ENCODE peak calls at places on chromosomes 7 and 10, in nine cellular contexts. G is NB4, V is body of pancreas, I is HepG2, U is IMR-90, W is endothelial cell of umbilical vein, M is A549, B is gastrocnemius medialis, R is transverse colon. Y is an unnamed sample.

GRCh38 chr7:101625076-101625914 is 3.8 kb downstream of the MYL10 start:
- DNase-seq in B (no peak), G (no peak), M (no peak), V (no peak), U (peak; percentile 29), I (no peak), R (no peak), W (no peak), Y (no peak)

GRCh38 chr10:30742471-30742870 is 112.9 kb upstream of the LYZL2 start:
- DNase-seq in G (peak; percentile 33), M (no peak), U (no peak), W (no peak), V (no peak), R (no peak), I (no peak), B (no peak), Y (no peak)

GRCh38 chr10:106938448-106939014 is 226.0 kb downstream of the SORCS1 start:
- DNase-seq in R (no peak), G (no peak), U (no peak), V (peak; percentile 29), W (no peak), M (no peak), B (no peak), I (no peak), Y (no peak)

GRCh38 chr10:63008491-63008890 is 124.6 kb upstream of the NRBF2 start:
- DNase-seq in U (no peak), W (no peak), R (no peak), M (no peak), V (no peak), I (no peak), G (peak; percentile 9), B (no peak), Y (no peak)

GRCh38 chr10:112471878-112472487 is 25.0 kb downstream of the VTI1A start:
- DNase-seq in R (no peak), W (peak; percentile 66), I (peak; percentile 52), M (peak; percentile 71), U (peak; percentile 68), G (peak; percentile 70), V (no peak), B (no peak), Y (peak; percentile 19)

GRCh38 chr7:115680921-115681320 is 349.6 kb downstream of the TFEC start:
- DNase-seq in W (no peak), G (no peak), R (no peak), M (no peak), B (no peak), U (no peak), V (no peak), I (no peak), Y (no peak)

GRCh38 chr7:81181066-81181465 is 262.2 kb upstream of the SEMA3C start:
- DNase-seq in M (no peak), V (no peak), R (no peak), U (no peak), I (no peak), W (no peak), G (no peak), B (no peak), Y (no peak)

GRCh38 chr10:3874988-3875841 is 90.2 kb upstream of the KLF6 start:
- DNase-seq in W (no peak), M (no peak), U (no peak), V (peak; percentile 35), R (peak; percentile 48), B (peak; percentile 30), G (no peak), I (no peak), Y (no peak)

GRCh38 chr7:24932815-24933214 is 47.2 kb downstream of the OSBPL3 start:
- DNase-seq in R (no peak), V (no peak), I (no peak), U (no peak), W (no peak), B (no peak), M (no peak), G (no peak), Y (no peak)

GRCh38 chr7:11300231-11300630 is 326.6 kb downstream of the PHF14 start:
- DNase-seq in R (no peak), U (no peak), B (no peak), V (no peak), I (no peak), W (no peak), M (no peak), G (no peak), Y (no peak)

GRCh38 chr10:125692246-125692931 is 9.4 kb upstream of the TEX36 start:
- DNase-seq in R (no peak), I (no peak), B (no peak), V (no peak), W (no peak), U (peak; percentile 23), G (no peak), M (no peak), Y (no peak)

GRCh38 chr10:6699336-6699735 is 119.3 kb upstream of the PRKCQ start:
- DNase-seq in M (no peak), R (no peak), V (no peak), I (no peak), U (peak; percentile 23), G (no peak), B (no peak), W (no peak), Y (no peak)

GRCh38 chr7:131604841-131605279 is 48.4 kb upstream of the PODXL start:
- DNase-seq in V (no peak), W (no peak), G (no peak), B (no peak), I (no peak), U (peak; percentile 77), R (no peak), M (peak; percentile 56), Y (peak; percentile 64)

DNA sequence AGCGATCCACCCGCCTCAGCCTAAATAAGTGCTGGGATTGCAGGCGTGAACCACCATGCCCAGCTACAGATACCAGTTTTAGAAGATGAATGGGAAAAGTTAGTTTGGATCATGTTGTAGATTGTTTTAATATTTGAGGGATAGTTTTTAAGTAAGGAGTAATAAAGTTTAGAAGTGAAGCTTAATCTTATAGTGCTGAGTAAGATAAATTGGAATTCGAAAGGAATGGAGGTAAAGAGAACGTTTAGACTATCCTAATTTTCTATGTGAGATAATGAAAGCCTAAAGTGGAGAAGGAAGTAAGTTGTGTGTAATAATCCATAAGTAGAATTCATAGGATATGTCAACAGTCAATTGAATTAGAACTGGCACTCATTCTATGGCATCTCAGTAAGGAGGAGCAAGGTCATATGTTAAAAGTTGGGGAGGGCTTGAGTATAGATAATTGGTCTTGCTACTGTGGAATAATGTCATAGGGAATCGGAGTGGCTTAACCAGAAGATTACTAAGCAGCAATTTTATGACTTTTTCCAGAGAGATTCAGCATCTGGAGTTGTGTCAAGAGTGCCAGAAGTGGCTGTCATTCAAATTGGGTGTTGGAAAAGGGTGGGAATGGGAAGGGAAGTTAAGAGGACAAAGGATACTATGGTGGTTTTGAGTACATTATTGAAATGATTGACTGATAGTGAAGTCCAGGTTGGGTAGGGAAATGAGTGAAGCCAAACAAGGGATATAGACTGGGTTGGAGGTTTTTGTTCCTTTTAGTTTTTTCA is 12.1 kb downstream of the TAX1BP1 start:
- DNase-seq in I (no peak), B (no peak), M (no peak), G (no peak), W (no peak), R (no peak), U (no peak), V (no peak), Y (no peak)
- TF ChIP-seq POLR2A in I (no peak), B (no peak), M (no peak), G (no peak), W (no peak), R (no peak), U (no peak), V (no peak), Y (no peak)

GRCh38 chr10:74882427-74882826 is 56.0 kb downstream of the KAT6B start:
- DNase-seq in M (no peak), U (peak; percentile 61), I (peak; percentile 21), V (no peak), G (no peak), R (no peak), W (no peak), B (no peak), Y (no peak)
- TF ChIP-seq POLR2A in M (no peak), U (no peak), I (no peak), V (no peak), G (no peak), R (no peak), W (no peak), B (no peak), Y (no peak)

GRCh38 chr7:143463556-143463955 is 14.1 kb upstream of the TAS2R41 start:
- DNase-seq in G (peak; percentile 39), U (no peak), R (no peak), M (no peak), B (no peak), V (no peak), I (no peak), W (no peak), Y (no peak)

GRCh38 chr7:143462045-143462444 is 15.6 kb upstream of the TAS2R41 start:
- DNase-seq in B (no peak), I (no peak), W (no peak), V (no peak), M (no peak), G (no peak), U (no peak), R (no peak), Y (no peak)

GRCh38 chr7:143467724-143468123 is 9.9 kb upstream of the TAS2R41 start:
- DNase-seq in R (no peak), W (no peak), I (no peak), B (no peak), U (no peak), M (no peak), G (no peak), V (no peak), Y (no peak)
- TF ChIP-seq POLR2A in R (no peak), W (no peak), I (no peak), B (no peak), U (no peak), M (no peak), G (no peak), V (no peak), Y (no peak)

GRCh38 chr10:133021963-133022783 is 65.6 kb upstream of the ADGRA1 start:
- DNase-seq in B (no peak), R (no peak), G (no peak), I (no peak), M (no peak), W (no peak), U (no peak), V (no peak), Y (no peak)

GRCh38 chr10:133024711-133025557 is 62.8 kb upstream of the ADGRA1 start:
- DNase-seq in R (no peak), I (no peak), W (no peak), V (no peak), B (peak; percentile 45), U (no peak), M (no peak), G (no peak), Y (no peak)

GRCh38 chr10:133021116-133021962 is 66.4 kb upstream of the ADGRA1 start:
- DNase-seq in V (no peak), B (no peak), M (no peak), W (no peak), U (no peak), I (no peak), R (no peak), G (no peak), Y (no peak)

GRCh38 chr10:133023216-133023843 is 64.4 kb upstream of the ADGRA1 start:
- DNase-seq in R (no peak), B (no peak), W (no peak), I (no peak), U (no peak), G (no peak), V (no peak), M (no peak), Y (no peak)

DNA sequence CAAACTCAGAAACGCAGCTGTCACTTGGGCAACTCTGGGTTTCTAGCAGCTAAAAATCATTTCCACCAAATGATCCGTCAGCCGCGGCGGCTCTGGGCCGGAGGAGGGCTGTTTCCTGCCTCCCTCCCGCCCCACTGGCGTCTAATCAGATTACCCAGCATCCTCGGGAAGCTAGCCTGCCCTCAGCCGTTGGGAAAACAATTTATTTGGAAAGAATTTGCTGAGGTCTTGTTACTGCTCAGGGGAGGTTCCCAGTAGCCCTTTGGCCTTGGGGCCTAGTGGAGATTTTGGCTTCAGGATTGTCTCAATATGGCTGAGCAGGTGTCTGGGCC is 65.0 kb upstream of the ADGRA1 start:
- DNase-seq in I (no peak), M (no peak), W (no peak), B (no peak), V (no peak), R (no peak), U (no peak), G (no peak), Y (no peak)
- TF ChIP-seq POLR2A in I (no peak), M (no peak), W (no peak), B (no peak), V (no peak), R (no peak), U (no peak), G (no peak), Y (no peak)